ENCODE peak calls at places on chromosomes 13 and 19, in five cellular contexts. T is CD8-positive, alpha-beta T cell; K is GM10248; Q is thoracic aorta; U is nephron progenitor cell. H is an unnamed sample.

GRCh38 chr19:7670790-7671189 is 1.9 kb downstream of the RETN start:
- DNase-seq in T (no peak), Q (no peak), K (no peak), U (no peak), H (no peak)

GRCh38 chr19:46426506-46427162 is 2.1 kb downstream of the PNMA8C start:
- DNase-seq in Q (no peak), U (peak), K (no peak), T (no peak), H (peak)

GRCh38 chr13:74850893-74851292 is 631.1 kb downstream of the TBC1D4 start:
- DNase-seq in T (no peak), K (no peak), U (no peak), Q (no peak), H (no peak)

GRCh38 chr13:100454876-100455275 is 133.7 kb downstream of the GGACT start:
- DNase-seq in T (no peak), U (no peak), Q (no peak), K (no peak), H (no peak)

GRCh38 chr13:25167775-25168174 is 4.3 kb downstream of the AMER2 start:
- DNase-seq in K (no peak), T (no peak), U (no peak), Q (no peak), H (no peak)

GRCh38 chr13:103436057-103436654 is 369.9 kb upstream of the SLC10A2 start:
- DNase-seq in T (no peak), K (no peak), Q (no peak), U (no peak), H (no peak)

GRCh38 chr19:1492474-1493006 is 1.6 kb downstream of the REEP6 start:
- DNase-seq in U (no peak), T (no peak), Q (no peak), K (no peak), H (no peak)

GRCh38 chr13:37878496-37878895 is 8.9 kb upstream of the TRPC4 start:
- DNase-seq in U (no peak), T (no peak), K (no peak), Q (no peak), H (no peak)

GRCh38 chr13:40251343-40252032 is 415.0 kb downstream of the FOXO1 start:
- DNase-seq in T (no peak), Q (no peak), K (no peak), U (no peak), H (no peak)

GRCh38 chr13:84542348-84542747 is 660.1 kb upstream of the SLITRK1 start:
- DNase-seq in Q (no peak), U (no peak), T (no peak), K (no peak), H (no peak)

GRCh38 chr19:13817615-13818371 is 22.6 kb downstream of the ZSWIM4 start:
- DNase-seq in K (no peak), U (peak), T (no peak), Q (no peak), H (peak)

GRCh38 chr19:48992571-48993174 is 436 bp downstream of the GYS1 start:
- DNase-seq in Q (no peak), T (no peak), K (no peak), U (no peak), H (peak)

GRCh38 chr13:104181526-104182231 is 1115.5 kb upstream of the SLC10A2 start:
- DNase-seq in T (no peak), U (no peak), K (no peak), Q (no peak), H (no peak)

GRCh38 chr19:30557927-30558557 is 185.9 kb downstream of the ZNF536 start:
- DNase-seq in U (no peak), Q (no peak), T (no peak), K (no peak), H (no peak)

GRCh38 chr13:30186644-30187431 is 120.5 kb downstream of the KATNAL1 start:
- DNase-seq in K (no peak), T (no peak), Q (no peak), U (no peak), H (no peak)

GRCh38 chr19:41328818-41329220 is 18.8 kb downstream of the CCDC97 start:
- DNase-seq in U (no peak), T (no peak), K (no peak), Q (no peak), H (no peak)

GRCh38 chr19:52542984-52543664 is 15.7 kb downstream of the ZNF808 start:
- DNase-seq in T (peak), Q (no peak), K (peak), U (no peak), H (no peak)

GRCh38 chr13:94673841-94674240 is 38.5 kb downstream of the SOX21 start:
- DNase-seq in U (no peak), Q (no peak), K (no peak), T (no peak), H (no peak)

GRCh38 chr13:25232937-25233515 is 54.3 kb downstream of the MTMR6 start:
- DNase-seq in K (peak), T (no peak), U (no peak), Q (no peak), H (no peak)

GRCh38 chr13:48853381-48854102 is 122.2 kb upstream of the FNDC3A start:
- DNase-seq in Q (peak), K (no peak), U (no peak), T (no peak), H (no peak)

GRCh38 chr19:13986348-13986904 is 19.7 kb downstream of the RFX1 start:
- DNase-seq in U (peak), Q (peak), K (peak), T (peak), H (peak)

GRCh38 chr13:31538067-31539042 is 201.0 kb upstream of the RXFP2 start:
- DNase-seq in T (no peak), Q (no peak), U (no peak), K (no peak), H (peak)

GRCh38 chr19:18017275-18018083 is 9.5 kb downstream of the ARRDC2 start:
- DNase-seq in Q (no peak), U (no peak), T (no peak), K (peak), H (no peak)

GRCh38 chr13:32984857-32985626 is 31.2 kb upstream of the KL start:
- DNase-seq in Q (no peak), T (no peak), U (no peak), K (no peak), H (no peak)

GRCh38 chr19:619286-620002 is 13.9 kb downstream of the POLRMT start:
- DNase-seq in K (no peak), Q (no peak), T (no peak), U (no peak), H (no peak)

GRCh38 chr19:43780706-43781525 is at the start of gene KCNN4:
- DNase-seq in Q (no peak), U (no peak), K (peak), T (peak), H (no peak)

GRCh38 chr13:64791373-64791772 is 2438.8 kb downstream of the PCDH9 start:
- DNase-seq in T (no peak), K (no peak), Q (no peak), U (no peak), H (no peak)

GRCh38 chr13:26698392-26699196 is 62.0 kb downstream of the GPR12 start:
- DNase-seq in Q (peak), K (peak), T (peak), U (peak), H (peak)

GRCh38 chr19:38076337-38076736 is 147.7 kb downstream of the DPF1 start:
- DNase-seq in U (no peak), K (no peak), Q (no peak), T (no peak), H (no peak)

GRCh38 chr13:112253631-112254030 is 122.5 kb upstream of the SPACA7 start:
- DNase-seq in K (no peak), U (no peak), Q (no peak), T (no peak), H (no peak)

GRCh38 chr13:98451676-98452105 is 125.2 kb downstream of the STK24 start:
- DNase-seq in Q (peak), K (no peak), T (no peak), U (no peak), H (no peak)

GRCh38 chr19:4390017-4390861 is 10.1 kb downstream of the SH3GL1 start:
- DNase-seq in K (no peak), U (peak), T (no peak), Q (no peak), H (peak)

GRCh38 chr13:100581504-100581903 is 7.1 kb downstream of the GGACT start:
- DNase-seq in Q (no peak), T (no peak), U (no peak), K (no peak), H (no peak)

GRCh38 chr19:47436712-47437401 is 17.5 kb upstream of the MEIS3 start:
- DNase-seq in U (peak), K (peak), T (peak), Q (no peak), H (peak)

GRCh38 chr13:79614519-79614918 is 133.6 kb downstream of the NDFIP2 start:
- DNase-seq in U (no peak), Q (no peak), T (no peak), K (no peak), H (no peak)

GRCh38 chr19:55303477-55303876 is 19.7 kb downstream of the BRSK1 start:
- DNase-seq in U (no peak), Q (no peak), K (no peak), T (no peak), H (no peak)
- TF ChIP-seq CTCF in U (no peak), Q (no peak), K (no peak), T (no peak), H (no peak)

GRCh38 chr19:39424934-39425333 is 10.8 kb downstream of the RPS16 start:
- DNase-seq in Q (no peak), U (no peak), K (no peak), T (no peak), H (no peak)
- TF ChIP-seq CTCF in Q (no peak), U (no peak), K (no peak), T (no peak), H (no peak)

GRCh38 chr13:35826626-35827254 is 304.4 kb downstream of the DCLK1 start:
- DNase-seq in T (no peak), Q (no peak), K (no peak), U (peak), H (no peak)
- TF ChIP-seq CTCF in T (no peak), Q (no peak), K (peak), U (peak), H (no peak)

GRCh38 chr13:110034031-110034430 is 247.6 kb upstream of the IRS2 start:
- DNase-seq in U (no peak), Q (no peak), T (no peak), K (no peak), H (no peak)

GRCh38 chr13:110042253-110042652 is 255.9 kb upstream of the IRS2 start:
- DNase-seq in K (no peak), U (no peak), T (no peak), Q (no peak), H (no peak)

GRCh38 chr13:110036060-110036459 is 249.7 kb upstream of the IRS2 start:
- DNase-seq in T (no peak), K (no peak), U (no peak), Q (no peak), H (no peak)

GRCh38 chr13:110037925-110038573 is 251.7 kb upstream of the IRS2 start:
- DNase-seq in Q (no peak), T (no peak), U (no peak), K (no peak), H (no peak)
- TF ChIP-seq CTCF in Q (no peak), T (no peak), U (no peak), K (no peak), H (no peak)

DNA sequence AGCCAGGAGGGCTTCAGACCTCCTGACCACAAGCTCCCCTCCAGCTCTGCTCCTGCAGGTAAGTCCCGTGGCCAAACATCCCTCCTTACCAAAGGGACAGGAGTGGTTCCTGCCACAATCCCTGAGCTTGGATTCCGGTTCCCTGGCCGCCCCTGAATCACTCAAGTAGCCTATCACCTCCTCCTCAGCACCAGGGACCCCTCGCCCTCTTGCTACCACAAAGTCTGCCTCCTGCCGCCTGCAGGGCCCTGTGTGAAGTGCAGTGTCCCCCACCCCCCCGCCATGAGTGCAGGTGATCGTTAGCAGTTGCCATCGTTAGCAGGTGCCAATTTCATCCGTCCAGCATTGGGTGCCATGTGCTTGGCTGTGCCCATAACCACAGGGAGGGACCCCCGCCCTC is 40.8 kb upstream of the RANBP3 start:
- DNase-seq in Q (no peak), K (no peak), T (no peak), U (peak), H (peak)
- TF ChIP-seq CTCF in Q (no peak), K (peak), T (no peak), U (peak), H (peak)